ENCODE peak calls at places on chromosomes 13 and 19, in five cellular contexts. T is left lung; Q is naive thymus-derived CD4-positive, alpha-beta T cell; V is uterus; C is CD4-positive, CD25-positive, alpha-beta regulatory T cell. E is an unnamed sample. For H3K9me3, the result is how much of the 10 kb centered on the place peaks cover.

GRCh38 chr19:8120636-8121480 is 28.5 kb downstream of the FBN3 start:
- DNase-seq in T (peak), Q (no peak), V (no peak), C (no peak), E (no peak)

GRCh38 chr19:2261438-2262172 is 5.4 kb upstream of the JSRP1 start:
- DNase-seq in T (no peak), Q (no peak), V (no peak), C (no peak), E (no peak)

GRCh38 chr13:42049454-42049780 is 969 bp downstream of the DGKH start:
- DNase-seq in T (no peak), Q (no peak), V (no peak), C (no peak), E (no peak)

GRCh38 chr19:15015946-15016542 is 33.2 kb upstream of the CASP14 start:
- DNase-seq in T (no peak), Q (no peak), V (no peak), C (no peak), E (no peak)

GRCh38 chr19:13689050-13689449 is 75.3 kb upstream of the MRI1 start:
- DNase-seq in T (no peak), Q (no peak), V (no peak), C (no peak), E (no peak)

GRCh38 chr19:54572696-54573311 is 786 bp upstream of the LILRA2 start:
- DNase-seq in T (peak), Q (no peak), V (no peak), C (no peak), E (no peak)

GRCh38 chr13:35976126-35976525 is 155.1 kb downstream of the DCLK1 start:
- DNase-seq in T (no peak), Q (no peak), V (no peak), C (no peak), E (no peak)

GRCh38 chr19:45767410-45767880 is 1.6 kb downstream of the SIX5 start:
- DNase-seq in T (peak), Q (no peak), V (peak), C (no peak), E (peak)

GRCh38 chr19:54178581-54179261 is 5.8 kb upstream of the TMC4 start:
- DNase-seq in T (peak), Q (no peak), V (no peak), C (peak), E (no peak)

GRCh38 chr13:64688893-64689677 is 2541.1 kb downstream of the PCDH9 start:
- DNase-seq in T (no peak), Q (no peak), V (no peak), C (no peak), E (no peak)

GRCh38 chr13:29940715-29941114 is 90.3 kb upstream of the UBL3 start:
- DNase-seq in T (no peak), Q (no peak), V (no peak), C (no peak), E (no peak)

GRCh38 chr13:73767747-73768315 is 366.4 kb downstream of the KLF12 start:
- DNase-seq in T (no peak), Q (peak), V (no peak), C (peak), E (no peak)

GRCh38 chr19:5194641-5195040 is 146.0 kb downstream of the PTPRS start:
- DNase-seq in T (no peak), Q (no peak), V (no peak), C (no peak), E (no peak)

GRCh38 chr19:15737722-15738121 is at the start of gene OR10H3:
- DNase-seq in T (no peak), Q (no peak), V (no peak), C (no peak), E (no peak)

GRCh38 chr13:105346141-105346766 is 1189.2 kb downstream of the EFNB2 start:
- DNase-seq in T (no peak), Q (no peak), V (no peak), C (no peak), E (no peak)

GRCh38 chr13:84400711-84401110 is 518.4 kb upstream of the SLITRK1 start:
- DNase-seq in T (no peak), Q (no peak), V (no peak), C (no peak), E (no peak)

GRCh38 chr19:46670874-46671273 is 9.9 kb upstream of the DACT3 start:
- DNase-seq in T (no peak), Q (no peak), V (no peak), C (no peak), E (no peak)

GRCh38 chr13:64718116-64718515 is 2512.0 kb downstream of the PCDH9 start:
- DNase-seq in T (no peak), Q (no peak), V (no peak), C (no peak), E (no peak)

GRCh38 chr13:99666146-99666805 is 165.0 kb downstream of the TM9SF2 start:
- DNase-seq in T (peak), Q (no peak), V (no peak), C (no peak), E (no peak)

GRCh38 chr19:13207237-13208130 is 57.3 kb downstream of the IER2 start:
- DNase-seq in T (peak), Q (no peak), V (peak), C (no peak), E (peak)

GRCh38 chr13:60229708-60230272 is 66.1 kb upstream of the DIAPH3 start:
- DNase-seq in T (no peak), Q (no peak), V (no peak), C (no peak), E (no peak)

GRCh38 chr19:41325947-41326706 is 16.2 kb downstream of the CCDC97 start:
- DNase-seq in T (peak), Q (peak), V (no peak), C (no peak), E (no peak)

GRCh38 chr19:16204005-16204294 is 6.2 kb downstream of the AP1M1 start:
- DNase-seq in T (no peak), Q (no peak), V (no peak), C (no peak), E (no peak)

GRCh38 chr13:113756441-113757097 is 2.5 kb upstream of the TMEM255B start:
- DNase-seq in T (no peak), Q (no peak), V (no peak), C (no peak), E (no peak)

GRCh38 chr19:54133312-54133956 is 4.1 kb upstream of the CNOT3 start:
- DNase-seq in T (no peak), Q (no peak), V (no peak), C (peak), E (no peak)

DNA sequence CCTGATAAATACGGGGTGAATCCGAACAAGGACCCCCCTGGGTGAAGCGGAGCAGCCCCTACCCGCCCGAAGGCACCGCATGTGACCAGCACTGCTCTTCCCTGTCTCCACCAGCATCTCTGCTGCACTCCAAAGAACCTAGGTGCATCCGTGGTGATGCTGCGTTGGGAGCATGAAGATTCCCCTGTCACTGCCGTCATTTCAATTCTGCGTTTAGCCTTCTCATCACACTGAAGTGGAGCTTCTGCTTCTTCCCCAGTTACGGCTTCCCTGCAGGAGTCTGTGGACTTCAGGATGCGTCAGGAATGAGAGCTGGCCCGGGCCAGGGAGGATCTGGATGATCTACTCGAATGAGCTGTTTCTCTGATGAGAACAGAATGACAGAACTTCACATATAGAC is 47.9 kb downstream of the SPACA7 start:
- DNase-seq in T (no peak), Q (no peak), V (no peak), C (no peak), E (no peak)
- H3K9me3 ChIP-seq in T (half or more), Q (under half), V (under half), C (under half), E (half or more)

GRCh38 chr13:20448470-20448869 is 77.2 kb downstream of the CRYL1 start:
- DNase-seq in T (no peak), Q (no peak), V (no peak), C (no peak), E (no peak)

GRCh38 chr13:20446405-20446804 is 79.3 kb downstream of the CRYL1 start:
- DNase-seq in T (no peak), Q (no peak), V (no peak), C (no peak), E (no peak)

GRCh38 chr13:20442798-20443381 is 82.8 kb downstream of the CRYL1 start:
- DNase-seq in T (no peak), Q (no peak), V (no peak), C (no peak), E (no peak)

GRCh38 chr13:20451397-20451796 is 74.3 kb downstream of the CRYL1 start:
- DNase-seq in T (no peak), Q (no peak), V (no peak), C (peak), E (no peak)

GRCh38 chr13:20446900-20447299 is 78.8 kb downstream of the CRYL1 start:
- DNase-seq in T (no peak), Q (no peak), V (no peak), C (no peak), E (no peak)
- H3K9me3 ChIP-seq in T (under half), Q (under half), V (under half), C (under half), E (under half)

DNA sequence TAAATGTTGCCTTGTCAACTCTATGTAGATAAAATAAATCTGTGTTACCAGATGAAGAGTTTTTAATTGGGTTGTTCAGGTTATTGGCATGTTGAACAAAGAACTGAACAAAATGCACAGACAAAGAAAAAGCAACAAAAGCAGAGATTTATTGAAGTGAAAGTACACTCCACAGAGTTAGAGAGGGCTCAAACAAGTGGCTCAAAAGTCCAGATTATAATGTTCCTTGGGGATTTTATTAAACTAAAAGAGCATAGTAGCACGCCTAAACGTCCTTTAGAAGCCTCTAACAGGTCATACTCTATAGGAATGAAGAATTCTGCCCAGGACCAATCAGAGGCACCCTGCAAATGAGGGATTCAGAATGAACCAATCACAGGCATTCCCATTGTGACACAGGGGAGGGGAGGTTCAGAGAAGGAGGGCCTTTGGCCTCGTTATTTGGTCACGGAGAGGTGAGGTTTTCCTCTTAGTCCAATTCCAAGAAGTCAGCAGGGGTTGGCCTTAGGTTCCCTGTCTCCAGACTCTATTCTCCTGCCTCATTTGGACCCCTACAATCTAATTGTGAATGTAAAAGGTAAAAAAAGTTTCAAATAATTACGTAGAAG is 12.8 kb downstream of the PSMC4 start:
- DNase-seq in T (no peak), Q (no peak), V (no peak), C (no peak), E (no peak)
- H3K9me3 ChIP-seq in T (under half), Q (under half), V (under half), C (under half), E (under half)

GRCh38 chr13:95471960-95472359 is 80.6 kb upstream of the CLDN10 start:
- DNase-seq in T (no peak), Q (no peak), V (no peak), C (no peak), E (no peak)
- H3K9me3 ChIP-seq in T (under half), Q (under half), V (under half), C (under half), E (under half)

GRCh38 chr19:6997679-6998445 is 23.4 kb downstream of the MBD3L2B start:
- DNase-seq in T (no peak), Q (no peak), V (no peak), C (no peak), E (no peak)
- H3K9me3 ChIP-seq in T (under half), Q (under half), V (under half), C (under half), E (under half)

GRCh38 chr19:43847884-43848283 is 20.8 kb downstream of the ZNF283 start:
- DNase-seq in T (no peak), Q (no peak), V (no peak), C (no peak), E (no peak)

GRCh38 chr19:43847246-43847645 is 20.1 kb downstream of the ZNF283 start:
- DNase-seq in T (no peak), Q (no peak), V (no peak), C (no peak), E (no peak)

DNA sequence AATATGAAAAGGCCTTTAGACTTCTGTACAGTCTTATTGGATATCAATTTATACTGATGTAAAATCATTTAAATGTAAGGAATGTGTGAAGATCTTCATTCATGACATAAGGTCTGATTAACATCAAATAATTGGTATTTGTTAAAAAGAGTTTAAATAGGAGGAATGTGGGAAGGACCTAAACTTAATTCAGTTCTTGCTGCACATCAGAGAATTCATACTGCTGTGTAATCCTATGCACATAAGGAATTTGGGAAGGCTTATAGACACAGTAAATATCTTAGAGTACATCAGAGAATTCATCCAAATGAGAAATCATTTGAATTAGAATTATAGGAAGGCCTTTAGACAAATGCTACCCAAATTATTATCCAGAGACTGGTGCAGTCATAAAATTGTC is 21.7 kb downstream of the ZNF283 start:
- DNase-seq in T (no peak), Q (no peak), V (no peak), C (no peak), E (no peak)
- H3K9me3 ChIP-seq in T (half or more), Q (under half), V (under half), C (half or more), E (half or more)

GRCh38 chr19:36772341-36773222 is at the start of gene ZNF850:
- DNase-seq in T (peak), Q (peak), V (peak), C (peak), E (peak)
- H3K9me3 ChIP-seq in T (half or more), Q (under half), V (under half), C (under half), E (under half)

GRCh38 chr19:52948025-52948770 is 14.5 kb downstream of the ZNF816 start:
- DNase-seq in T (no peak), Q (no peak), V (no peak), C (no peak), E (no peak)

GRCh38 chr19:52946322-52947310 is 16.1 kb downstream of the ZNF816 start:
- DNase-seq in T (peak), Q (no peak), V (peak), C (no peak), E (peak)

GRCh38 chr19:52943884-52944643 is 18.6 kb downstream of the ZNF816 start:
- DNase-seq in T (no peak), Q (no peak), V (no peak), C (no peak), E (no peak)

GRCh38 chr19:52945652-52946321 is 16.9 kb downstream of the ZNF816 start:
- DNase-seq in T (no peak), Q (no peak), V (no peak), C (no peak), E (no peak)

DNA sequence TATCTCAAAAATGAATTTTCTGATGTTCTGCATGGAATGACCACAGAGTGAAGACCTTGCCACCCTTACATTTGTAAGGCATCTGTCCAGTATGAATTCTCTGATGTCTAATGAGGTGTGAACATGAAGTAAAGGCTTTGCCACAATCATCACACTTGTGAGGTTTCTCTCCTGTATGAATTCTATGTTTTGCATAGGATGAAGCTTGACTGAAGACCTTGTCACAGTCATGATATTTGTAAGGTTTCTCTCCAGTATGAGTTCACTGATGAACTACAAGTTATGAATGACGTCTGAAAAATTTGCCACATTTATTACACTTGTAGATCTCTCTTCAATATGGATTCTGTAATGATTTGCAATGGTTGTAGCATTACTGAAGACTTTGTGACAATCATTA is 13.3 kb downstream of the ZNF816 start:
- DNase-seq in T (no peak), Q (no peak), V (no peak), C (no peak), E (no peak)
- H3K9me3 ChIP-seq in T (half or more), Q (under half), V (under half), C (half or more), E (half or more)

GRCh38 chr19:22806418-22806817 is 22.5 kb upstream of the ZNF99 start:
- DNase-seq in T (peak), Q (no peak), V (no peak), C (no peak), E (no peak)
- H3K9me3 ChIP-seq in T (half or more), Q (under half), V (under half), C (under half), E (under half)

GRCh38 chr19:22603518-22604440 is 30.3 kb upstream of the ZNF492 start:
- DNase-seq in T (no peak), Q (no peak), V (no peak), C (no peak), E (no peak)
- H3K9me3 ChIP-seq in T (half or more), Q (under half), V (under half), C (half or more), E (under half)